ENCODE peak calls at places on chromosomes 16 and 17, in five cellular contexts. S, H, J, D and O are unnamed samples. For H3K36me3, the result is how much of the 10 kb centered on the place peaks cover.

GRCh38 chr16:88004391-88004790 is 53.2 kb downstream of the BANP start:
- DNase-seq in S (no peak), H (no peak), J (no peak), D (no peak), O (no peak)

GRCh38 chr16:83802135-83802534 is 5.6 kb upstream of the HSBP1 start:
- DNase-seq in S (no peak), H (peak), J (no peak), D (no peak), O (no peak)

GRCh38 chr16:88727871-88728270 is 21.6 kb downstream of the CTU2 start:
- DNase-seq in S (no peak), H (no peak), J (no peak), D (no peak), O (no peak)

GRCh38 chr16:67917852-67918236 is 13.8 kb downstream of the CTRL start:
- DNase-seq in S (no peak), H (no peak), J (no peak), D (peak), O (no peak)

GRCh38 chr17:76049239-76049638 is 22.1 kb upstream of the EVPL start:
- DNase-seq in S (no peak), H (no peak), J (no peak), D (no peak), O (no peak)

GRCh38 chr17:70563301-70563820 is 394.0 kb downstream of the KCNJ2 start:
- DNase-seq in S (no peak), H (no peak), J (no peak), D (no peak), O (no peak)

GRCh38 chr16:54027126-54027922 is 259.3 kb downstream of the IRX3 start:
- DNase-seq in S (no peak), H (no peak), J (no peak), D (no peak), O (no peak)

GRCh38 chr17:8602679-8603078 is 27.8 kb downstream of the MYH10 start:
- DNase-seq in S (no peak), H (no peak), J (no peak), D (no peak), O (no peak)

GRCh38 chr16:11510178-11510973 is 76.3 kb downstream of the LITAF start:
- DNase-seq in S (no peak), H (no peak), J (no peak), D (no peak), O (no peak)

GRCh38 chr17:80947200-80947940 is 44.3 kb upstream of the CHMP6 start:
- DNase-seq in S (peak), H (no peak), J (no peak), D (peak), O (no peak)

GRCh38 chr16:66580605-66581209 is 1.4 kb downstream of the CMTM2 start:
- DNase-seq in S (no peak), H (no peak), J (peak), D (no peak), O (no peak)
- TF ChIP-seq CTCF in S (no peak), H (no peak), J (no peak), D (no peak), O (no peak)

GRCh38 chr17:42289863-42290165 is 1.5 kb downstream of the STAT5A start:
- DNase-seq in S (no peak), H (no peak), J (no peak), D (no peak), O (no peak)
- H3K4me3 ChIP-seq in S (no peak), H (peak), J (no peak), D (peak), O (no peak)

GRCh38 chr17:67198131-67198530 is 46.9 kb downstream of the HELZ start:
- DNase-seq in S (no peak), H (no peak), J (no peak), D (no peak), O (no peak)
- H3K36me3 ChIP-seq in S (under half), H (under half), J (under half), D (half or more), O (under half)

DNA sequence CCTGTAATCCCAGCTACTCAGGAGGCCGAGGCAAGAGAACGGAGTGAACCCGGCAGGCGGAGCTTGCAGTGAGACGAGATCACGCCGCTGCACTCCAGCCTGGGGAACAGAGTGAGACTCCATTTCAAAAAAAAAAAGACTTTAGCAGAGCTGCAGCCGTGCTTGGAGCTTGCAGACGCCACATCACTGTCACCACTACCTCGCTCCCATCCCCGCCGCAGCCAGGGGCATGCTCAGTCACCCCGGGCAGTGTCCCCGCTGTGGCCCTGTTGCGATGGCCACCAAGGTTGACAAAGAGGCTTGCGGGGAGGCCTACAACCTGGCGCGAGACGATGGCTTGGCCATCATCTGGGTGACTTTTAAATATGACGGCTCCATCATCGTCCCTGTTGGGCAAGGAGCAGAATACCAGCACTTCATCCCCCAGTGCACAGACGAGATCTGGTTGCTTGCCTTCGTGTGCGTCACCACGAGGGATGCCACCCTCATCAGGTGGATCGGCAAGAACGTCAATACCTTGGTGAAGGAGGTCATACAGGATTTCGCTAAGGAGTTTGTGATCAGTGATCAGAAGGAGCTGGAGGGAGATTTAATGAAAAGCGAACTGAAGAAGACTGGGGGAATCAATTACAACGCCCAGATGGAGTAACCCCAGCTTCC is 118.1 kb downstream of the TNFRSF13B start:
- DNase-seq in S (no peak), H (no peak), J (no peak), D (peak), O (no peak)
- TF ChIP-seq CTCF in S (no peak), H (no peak), J (no peak), D (no peak), O (no peak)

DNA sequence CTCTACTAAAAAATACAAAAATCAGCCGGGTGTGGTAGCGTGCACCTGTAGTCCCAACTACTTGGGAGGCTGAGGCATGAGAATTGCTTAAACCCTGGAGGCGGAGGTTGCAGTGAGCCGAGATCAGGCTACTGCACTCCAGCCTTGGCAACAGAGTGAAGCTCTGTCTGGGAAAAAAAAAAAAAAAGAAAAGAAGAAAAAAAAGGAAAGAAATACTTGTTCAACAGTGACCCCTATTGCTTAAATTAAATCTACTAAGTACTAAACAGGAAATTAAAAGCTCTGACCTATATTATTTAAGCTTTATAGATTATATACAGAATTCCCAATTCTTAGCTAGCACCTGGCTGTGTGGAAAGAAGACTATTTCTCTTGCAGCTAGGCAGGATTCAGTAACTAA is 48.9 kb downstream of the FBXL20 start:
- DNase-seq in S (no peak), H (no peak), J (no peak), D (no peak), O (no peak)
- H3K4me3 ChIP-seq in S (no peak), H (no peak), J (no peak), D (no peak), O (no peak)

GRCh38 chr16:19709381-19710136 is 8.5 kb downstream of the KNOP1 start:
- DNase-seq in S (peak), H (no peak), J (no peak), D (no peak), O (no peak)

GRCh38 chr16:19710191-19710908 is 7.7 kb downstream of the KNOP1 start:
- DNase-seq in S (peak), H (no peak), J (peak), D (no peak), O (no peak)

GRCh38 chr16:19707699-19708497 is 10.1 kb downstream of the KNOP1 start:
- DNase-seq in S (no peak), H (no peak), J (no peak), D (no peak), O (no peak)

GRCh38 chr16:19706846-19707245 is 11.2 kb downstream of the KNOP1 start:
- DNase-seq in S (no peak), H (no peak), J (no peak), D (no peak), O (no peak)

DNA sequence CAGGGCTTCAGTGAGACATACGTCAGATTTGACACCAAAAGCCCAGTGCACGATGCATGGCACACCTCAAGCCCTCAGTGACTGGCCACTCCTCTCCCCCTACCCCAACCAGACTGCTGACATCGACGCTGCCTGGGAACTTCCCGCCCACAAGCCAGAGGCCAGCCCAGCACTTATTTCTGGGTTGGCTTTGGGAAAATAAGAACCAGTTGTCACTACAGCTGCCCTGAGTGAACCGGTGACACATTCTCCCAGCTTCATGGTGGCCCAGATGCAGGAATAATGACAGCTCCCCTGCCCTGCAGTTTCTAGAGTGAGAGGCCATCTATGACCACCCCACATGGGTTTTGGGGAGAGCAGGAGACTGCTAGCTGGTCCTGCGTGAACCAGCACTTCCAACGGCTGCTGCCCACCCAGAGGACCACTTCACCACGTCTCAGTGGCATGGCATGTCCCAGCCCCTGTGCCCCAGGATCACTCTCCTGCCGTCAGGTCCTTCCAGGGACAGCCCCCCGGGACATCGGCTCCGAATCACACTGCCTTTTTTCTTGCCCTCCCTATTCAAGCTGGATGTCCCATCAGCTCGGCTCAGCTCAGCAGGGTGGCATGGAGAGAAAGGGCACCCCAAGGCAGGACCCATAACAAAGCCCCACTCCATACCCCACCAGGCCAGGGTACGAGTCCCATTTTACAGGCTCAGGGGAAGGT is 9.4 kb downstream of the KNOP1 start:
- DNase-seq in S (peak), H (no peak), J (no peak), D (no peak), O (no peak)
- H3K36me3 ChIP-seq in S (under half), H (under half), J (under half), D (half or more), O (under half)

DNA sequence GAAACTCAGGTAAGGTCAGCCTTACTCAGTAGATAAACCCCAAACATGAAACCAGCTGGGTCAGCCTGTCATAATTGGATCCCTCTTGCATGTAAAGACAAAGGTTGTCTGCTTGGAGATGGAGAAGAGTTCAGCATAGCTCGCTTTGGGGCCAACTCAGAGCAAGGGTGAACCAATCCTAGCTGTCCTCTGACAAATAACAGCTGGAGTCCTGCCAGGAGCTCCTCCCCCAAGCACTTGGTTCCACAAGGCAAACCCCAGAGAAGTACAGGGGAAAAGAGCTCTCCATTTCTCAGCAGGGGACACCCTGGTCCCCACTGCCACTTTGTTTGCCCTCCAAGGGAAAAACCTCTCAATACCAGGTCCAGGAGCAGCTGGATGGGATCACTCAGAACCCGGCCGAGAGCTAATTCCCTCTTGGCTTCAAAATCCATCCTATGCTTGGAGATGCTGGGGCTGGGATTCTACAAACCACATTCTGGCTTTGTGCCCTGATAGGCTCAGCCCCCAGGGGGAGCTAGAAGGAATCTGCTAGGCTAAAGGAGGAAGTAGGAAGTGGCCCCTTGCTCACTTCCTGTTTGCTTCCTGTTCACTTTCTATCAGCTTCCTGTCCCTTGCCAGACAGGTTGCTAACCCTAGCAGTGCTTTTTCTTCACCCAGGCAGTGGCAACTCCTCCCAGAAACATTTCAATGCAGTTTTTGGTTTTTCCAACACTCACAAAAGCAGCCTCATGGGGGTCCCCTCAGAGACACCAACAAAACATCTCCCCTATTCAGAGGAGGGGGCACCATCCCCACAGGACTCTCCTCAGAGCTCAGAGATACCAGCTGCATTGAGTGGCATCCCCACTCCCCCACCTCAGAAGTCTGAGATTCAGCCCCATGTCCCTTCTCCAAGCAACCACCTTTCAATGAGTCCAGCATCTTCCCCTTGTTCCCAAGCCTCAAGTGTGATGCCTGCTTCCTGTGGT is 30.7 kb downstream of the CDRT4 start:
- DNase-seq in S (no peak), H (no peak), J (no peak), D (peak), O (peak)
- TF ChIP-seq CTCF in S (no peak), H (no peak), J (peak), D (peak), O (no peak)

GRCh38 chr17:40615295-40615988 is 32.2 kb downstream of the SMARCE1 start:
- DNase-seq in S (peak), H (no peak), J (peak), D (no peak), O (peak)
- H3K4me3 ChIP-seq in S (no peak), H (no peak), J (no peak), D (no peak), O (no peak)